ENCODE peak calls at places on chromosomes 2 and 18, in four cellular contexts. One of them, this sample, is unnamed.

GRCh38 chr2:120701096-120701860 is 34.4 kb upstream of the GLI2 start:
- DNase-seq in hepatocyte: no peak
- DNase-seq in DND-41: no peak
- DNase-seq in A549: no peak
- DNase-seq in this sample: no peak

GRCh38 chr2:106158871-106159270 is 35.2 kb downstream of the UXS1 start:
- DNase-seq in hepatocyte: no peak
- DNase-seq in DND-41: peak; percentile 26
- DNase-seq in A549: no peak
- DNase-seq in this sample: no peak

GRCh38 chr2:216985658-216986141 is 125.8 kb upstream of the TNP1 start:
- DNase-seq in hepatocyte: no peak
- DNase-seq in DND-41: no peak
- DNase-seq in A549: no peak
- DNase-seq in this sample: no peak

GRCh38 chr2:188572592-188572991 is 280.9 kb downstream of the GULP1 start:
- DNase-seq in hepatocyte: no peak
- DNase-seq in DND-41: no peak
- DNase-seq in A549: no peak
- DNase-seq in this sample: no peak

GRCh38 chr2:189662674-189663226 is 1.5 kb downstream of the ASNSD1 start:
- DNase-seq in hepatocyte: no peak
- DNase-seq in DND-41: peak; percentile 40
- DNase-seq in A549: no peak
- DNase-seq in this sample: no peak

GRCh38 chr2:5250482-5250881 is 441.7 kb upstream of the SOX11 start:
- DNase-seq in hepatocyte: no peak
- DNase-seq in DND-41: no peak
- DNase-seq in A549: no peak
- DNase-seq in this sample: no peak

GRCh38 chr2:30422437-30422805 is 24.6 kb upstream of the LCLAT1 start:
- DNase-seq in hepatocyte: peak; percentile 51
- DNase-seq in DND-41: peak; percentile 82
- DNase-seq in A549: no peak
- DNase-seq in this sample: peak; percentile 56

GRCh38 chr2:317501-318424 is 29.9 kb upstream of the ALKAL2 start:
- DNase-seq in hepatocyte: no peak
- DNase-seq in DND-41: no peak
- DNase-seq in A549: no peak
- DNase-seq in this sample: peak; percentile 46

GRCh38 chr18:54089749-54090459 is 134.6 kb downstream of the MBD2 start:
- DNase-seq in hepatocyte: no peak
- DNase-seq in DND-41: no peak
- DNase-seq in A549: no peak
- DNase-seq in this sample: no peak

GRCh38 chr2:223692227-223692947 is 90.2 kb upstream of the SCG2 start:
- DNase-seq in hepatocyte: peak; percentile 73
- DNase-seq in DND-41: no peak
- DNase-seq in A549: peak; percentile 58
- DNase-seq in this sample: peak; percentile 48

GRCh38 chr2:70891572-70892356 is 43.9 kb upstream of the ATP6V1B1 start:
- DNase-seq in hepatocyte: no peak
- DNase-seq in DND-41: no peak
- DNase-seq in A549: no peak
- DNase-seq in this sample: no peak

GRCh38 chr2:218858671-218859555 is 692 bp upstream of the WNT6 start:
- DNase-seq in hepatocyte: no peak
- DNase-seq in DND-41: no peak
- DNase-seq in A549: no peak
- DNase-seq in this sample: no peak

GRCh38 chr18:59460060-59460395 is 101.0 kb upstream of the LMAN1 start:
- DNase-seq in hepatocyte: no peak
- DNase-seq in DND-41: no peak
- DNase-seq in A549: no peak
- DNase-seq in this sample: no peak

GRCh38 chr2:6932206-6932605 is 15.0 kb downstream of the RNF144A start:
- DNase-seq in hepatocyte: no peak
- DNase-seq in DND-41: no peak
- DNase-seq in A549: no peak
- DNase-seq in this sample: no peak

GRCh38 chr2:221731432-221731831 is 159.3 kb upstream of the EPHA4 start:
- DNase-seq in hepatocyte: peak; percentile 58
- DNase-seq in DND-41: no peak
- DNase-seq in A549: peak; percentile 13
- DNase-seq in this sample: peak; percentile 41

GRCh38 chr2:219868635-219869034 is 241.2 kb downstream of the SLC4A3 start:
- DNase-seq in hepatocyte: no peak
- DNase-seq in DND-41: no peak
- DNase-seq in A549: no peak
- DNase-seq in this sample: no peak

GRCh38 chr2:52775674-52776073 is 991.9 kb upstream of the CHAC2 start:
- DNase-seq in hepatocyte: no peak
- DNase-seq in DND-41: no peak
- DNase-seq in A549: no peak
- DNase-seq in this sample: no peak

GRCh38 chr2:149858916-149859634 is 271.5 kb upstream of the MMADHC start:
- DNase-seq in hepatocyte: no peak
- DNase-seq in DND-41: no peak
- DNase-seq in A549: no peak
- DNase-seq in this sample: no peak

GRCh38 chr2:218781691-218782528 is at the start of gene CYP27A1:
- DNase-seq in hepatocyte: peak; percentile 79
- DNase-seq in DND-41: no peak
- DNase-seq in A549: no peak
- DNase-seq in this sample: peak; percentile 53

GRCh38 chr18:45951021-45951714 is 16.0 kb downstream of the EPG5 start:
- DNase-seq in hepatocyte: peak; percentile 22
- DNase-seq in DND-41: no peak
- DNase-seq in A549: no peak
- DNase-seq in this sample: peak; percentile 91

GRCh38 chr2:218354850-218355443 is 1.7 kb upstream of the CATIP start:
- DNase-seq in hepatocyte: no peak
- DNase-seq in DND-41: no peak
- DNase-seq in A549: no peak
- DNase-seq in this sample: no peak

GRCh38 chr2:18545384-18545783 is 15.1 kb downstream of the RDH14 start:
- DNase-seq in hepatocyte: no peak
- DNase-seq in DND-41: no peak
- DNase-seq in A549: no peak
- DNase-seq in this sample: peak; percentile 17

GRCh38 chr2:29270606-29271005 is 155.4 kb downstream of the CLIP4 start:
- DNase-seq in hepatocyte: no peak
- DNase-seq in DND-41: no peak
- DNase-seq in A549: no peak
- DNase-seq in this sample: no peak

GRCh38 chr18:57744211-57744694 is 58.9 kb downstream of the ATP8B1 start:
- DNase-seq in hepatocyte: no peak
- DNase-seq in DND-41: no peak
- DNase-seq in A549: no peak
- DNase-seq in this sample: no peak

GRCh38 chr2:166375736-166376487 is at the start of gene SCN9A:
- DNase-seq in hepatocyte: peak; percentile 89
- DNase-seq in DND-41: no peak
- DNase-seq in A549: peak; percentile 49
- DNase-seq in this sample: peak; percentile 89

GRCh38 chr18:59744271-59744721 is 47.1 kb upstream of the CCBE1 start:
- DNase-seq in hepatocyte: no peak
- DNase-seq in DND-41: no peak
- DNase-seq in A549: no peak
- DNase-seq in this sample: peak; percentile 74

GRCh38 chr2:33441235-33441810 is 35.1 kb upstream of the RASGRP3 start:
- DNase-seq in hepatocyte: peak; percentile 67
- DNase-seq in DND-41: peak; percentile 48
- DNase-seq in A549: peak; percentile 59
- DNase-seq in this sample: peak; percentile 55

GRCh38 chr18:34647251-34647650 is 62.8 kb upstream of the DTNA start:
- DNase-seq in hepatocyte: no peak
- DNase-seq in DND-41: no peak
- DNase-seq in A549: peak; percentile 0
- DNase-seq in this sample: no peak

GRCh38 chr2:184555352-184555751 is 43.0 kb upstream of the ZNF804A start:
- DNase-seq in hepatocyte: no peak
- DNase-seq in DND-41: no peak
- DNase-seq in A549: no peak
- DNase-seq in this sample: no peak

GRCh38 chr2:184556639-184557038 is 41.7 kb upstream of the ZNF804A start:
- DNase-seq in hepatocyte: no peak
- DNase-seq in DND-41: no peak
- DNase-seq in A549: no peak
- DNase-seq in this sample: no peak

GRCh38 chr2:184562532-184562931 is 35.8 kb upstream of the ZNF804A start:
- DNase-seq in hepatocyte: no peak
- DNase-seq in DND-41: no peak
- DNase-seq in A549: no peak
- DNase-seq in this sample: no peak

GRCh38 chr2:184560603-184561002 is 37.7 kb upstream of the ZNF804A start:
- DNase-seq in hepatocyte: no peak
- DNase-seq in DND-41: no peak
- DNase-seq in A549: no peak
- DNase-seq in this sample: no peak

GRCh38 chr2:184558713-184559464 is 39.4 kb upstream of the ZNF804A start:
- DNase-seq in hepatocyte: no peak
- DNase-seq in DND-41: no peak
- DNase-seq in A549: no peak
- DNase-seq in this sample: peak; percentile 43
- H3K4me3 ChIP-seq in hepatocyte: no peak overlapping the region
- H3K4me3 ChIP-seq in DND-41: no peak overlapping the region
- H3K4me3 ChIP-seq in A549: no peak overlapping the region
- H3K4me3 ChIP-seq in this sample: no peak overlapping the region

GRCh38 chr18:14920976-14921375 is 173.0 kb downstream of the ANKRD30B start:
- DNase-seq in hepatocyte: no peak
- DNase-seq in DND-41: no peak
- DNase-seq in A549: no peak
- DNase-seq in this sample: no peak

GRCh38 chr18:14924226-14924625 is 176.3 kb downstream of the ANKRD30B start:
- DNase-seq in hepatocyte: no peak
- DNase-seq in DND-41: no peak
- DNase-seq in A549: no peak
- DNase-seq in this sample: peak; percentile 30

GRCh38 chr18:14922965-14923565 is 175.1 kb downstream of the ANKRD30B start:
- DNase-seq in hepatocyte: no peak
- DNase-seq in DND-41: no peak
- DNase-seq in A549: no peak
- DNase-seq in this sample: no peak

GRCh38 chr18:14921547-14921946 is 173.6 kb downstream of the ANKRD30B start:
- DNase-seq in hepatocyte: no peak
- DNase-seq in DND-41: no peak
- DNase-seq in A549: no peak
- DNase-seq in this sample: no peak

GRCh38 chr18:14922031-14922430 is 174.1 kb downstream of the ANKRD30B start:
- DNase-seq in hepatocyte: no peak
- DNase-seq in DND-41: no peak
- DNase-seq in A549: no peak
- DNase-seq in this sample: no peak
- H3K9me3 ChIP-seq in hepatocyte: no peaks in the 10 kb centered on the region
- H3K9me3 ChIP-seq in DND-41: no peaks in the 10 kb centered on the region
- H3K9me3 ChIP-seq in A549: no peaks in the 10 kb centered on the region
- H3K9me3 ChIP-seq in this sample: no peaks in the 10 kb centered on the region

GRCh38 chr18:13222371-13223281 is 4.1 kb downstream of the LDLRAD4 start:
- DNase-seq in hepatocyte: peak; percentile 74
- DNase-seq in DND-41: no peak
- DNase-seq in A549: no peak
- DNase-seq in this sample: no peak
- H3K4me3 ChIP-seq in hepatocyte: no peak overlapping the region
- H3K4me3 ChIP-seq in DND-41: no peak overlapping the region
- H3K4me3 ChIP-seq in A549: no peak overlapping the region
- H3K4me3 ChIP-seq in this sample: no peak overlapping the region

DNA sequence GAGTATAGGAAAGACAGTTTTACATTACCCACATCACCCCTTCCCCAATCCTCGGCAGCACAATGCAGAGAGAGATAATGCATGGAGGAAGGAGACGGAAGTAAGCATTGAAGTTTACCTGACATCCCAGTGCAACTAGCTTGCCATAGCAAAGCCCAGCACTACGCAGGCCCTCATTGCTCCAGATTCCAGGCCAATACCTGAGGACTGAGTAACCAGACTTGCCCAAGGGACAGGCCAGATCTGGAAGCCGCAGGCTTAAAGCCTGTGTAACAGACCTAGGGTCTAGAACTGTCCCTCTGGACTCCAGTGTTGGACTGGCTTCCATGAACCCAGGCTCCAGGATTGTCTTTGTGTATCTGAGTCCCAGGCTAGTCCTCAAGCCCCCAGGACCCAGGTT is 17.6 kb downstream of the SERPINB4 start:
- DNase-seq in hepatocyte: no peak
- DNase-seq in DND-41: no peak
- DNase-seq in A549: no peak
- DNase-seq in this sample: no peak
- H3K9me3 ChIP-seq in hepatocyte: peaks cover 14% of the 10 kb centered on the region
- H3K9me3 ChIP-seq in DND-41: peaks cover 23% of the 10 kb centered on the region
- H3K9me3 ChIP-seq in A549: no peaks in the 10 kb centered on the region
- H3K9me3 ChIP-seq in this sample: peaks cover 1% of the 10 kb centered on the region

GRCh38 chr2:171878481-171878993 is 15.5 kb downstream of the SLC25A12 start:
- DNase-seq in hepatocyte: peak; percentile 28
- DNase-seq in DND-41: no peak
- DNase-seq in A549: no peak
- DNase-seq in this sample: peak; percentile 16
- H3K4me3 ChIP-seq in hepatocyte: no peak overlapping the region
- H3K4me3 ChIP-seq in DND-41: no peak overlapping the region
- H3K4me3 ChIP-seq in A549: no peak overlapping the region
- H3K4me3 ChIP-seq in this sample: no peak overlapping the region

DNA sequence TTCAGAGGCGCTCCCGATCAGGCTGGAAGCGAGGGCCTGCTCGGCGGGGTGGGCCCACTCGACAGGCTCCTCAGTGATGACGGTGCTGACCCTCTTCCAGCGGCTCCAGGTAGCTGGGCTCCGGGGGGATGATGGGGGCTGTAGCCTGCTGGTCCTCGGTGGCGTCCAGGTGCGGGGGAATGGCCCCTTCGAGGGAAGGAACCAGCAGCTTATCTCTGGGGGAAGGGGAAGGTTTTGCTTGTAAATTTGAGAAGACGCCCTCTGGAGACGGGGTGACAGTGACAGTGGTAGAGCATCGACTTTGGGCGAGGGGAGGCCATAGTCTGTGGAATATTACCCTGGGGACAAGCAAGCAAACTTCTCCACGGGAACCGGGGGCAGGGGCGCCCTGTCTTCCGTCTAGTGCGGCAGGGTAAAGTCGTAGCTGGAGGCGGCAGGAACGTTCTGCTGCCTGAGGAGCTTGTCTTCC is 891.9 kb upstream of the LRRTM1 start:
- DNase-seq in hepatocyte: no peak
- DNase-seq in DND-41: no peak
- DNase-seq in A549: no peak
- DNase-seq in this sample: no peak
- H3K9me3 ChIP-seq in hepatocyte: no peaks in the 10 kb centered on the region
- H3K9me3 ChIP-seq in DND-41: peaks cover 22% of the 10 kb centered on the region
- H3K9me3 ChIP-seq in A549: peaks cover 10% of the 10 kb centered on the region
- H3K9me3 ChIP-seq in this sample: no peaks in the 10 kb centered on the region

This sample was measured in MG63.